ENCODE peak calls at places on chromosomes 1 and 21, in seven cellular contexts. O, L, B, R, N, A and Z are unnamed samples.

GRCh38 chr1:2192031-2192995 is 2.3 kb downstream of the FAAP20 start:
- DNase-seq in B (peak), A (no peak), N (peak), O (no peak), R (no peak), L (no peak), Z (no peak)

GRCh38 chr1:9443913-9444445 is 95.3 kb upstream of the SLC25A33 start:
- DNase-seq in N (no peak), O (no peak), A (no peak), L (no peak), R (no peak), B (no peak), Z (peak)

GRCh38 chr1:76066390-76066789 is 8.2 kb upstream of the ST6GALNAC3 start:
- DNase-seq in A (no peak), B (no peak), O (no peak), R (no peak), N (no peak), L (no peak), Z (no peak)

GRCh38 chr1:62625415-62625814 is 28.1 kb downstream of the ANGPTL3 start:
- DNase-seq in A (no peak), B (no peak), L (no peak), N (no peak), R (no peak), O (no peak), Z (no peak)

GRCh38 chr21:38083534-38083933 is 167.3 kb upstream of the KCNJ6 start:
- DNase-seq in O (no peak), L (no peak), B (no peak), N (no peak), A (no peak), R (no peak), Z (no peak)

GRCh38 chr1:89200668-89201488 is 2.1 kb upstream of the GBP4 start:
- DNase-seq in R (no peak), A (no peak), L (no peak), B (no peak), O (no peak), N (no peak), Z (no peak)

GRCh38 chr1:240928265-240928664 is 316.3 kb upstream of the GREM2 start:
- DNase-seq in B (no peak), A (no peak), N (no peak), R (no peak), L (no peak), O (no peak), Z (no peak)

GRCh38 chr1:243742814-243743213 is 107.2 kb downstream of the AKT3 start:
- DNase-seq in O (no peak), A (no peak), R (no peak), L (no peak), N (no peak), B (no peak), Z (no peak)

GRCh38 chr21:28899744-28900143 is 92.9 kb downstream of the LTN1 start:
- DNase-seq in N (no peak), A (no peak), B (no peak), O (no peak), R (no peak), L (no peak), Z (no peak)

GRCh38 chr1:15430787-15431570 is 7.3 kb upstream of the CTRC start:
- DNase-seq in N (peak), R (no peak), L (no peak), B (no peak), A (peak), O (peak), Z (peak)
- TF ChIP-seq POLR2AphosphoS5 in N (no peak), R (peak), L (no peak), B (no peak), A (no peak), O (no peak), Z (no peak)

GRCh38 chr1:59066231-59066630 is 230.7 kb upstream of the FGGY start:
- DNase-seq in N (no peak), O (no peak), B (no peak), L (no peak), A (no peak), R (no peak), Z (no peak)
- H3K4me3 ChIP-seq in N (no peak), O (no peak), B (no peak), L (no peak), A (no peak), R (no peak), Z (no peak)

DNA sequence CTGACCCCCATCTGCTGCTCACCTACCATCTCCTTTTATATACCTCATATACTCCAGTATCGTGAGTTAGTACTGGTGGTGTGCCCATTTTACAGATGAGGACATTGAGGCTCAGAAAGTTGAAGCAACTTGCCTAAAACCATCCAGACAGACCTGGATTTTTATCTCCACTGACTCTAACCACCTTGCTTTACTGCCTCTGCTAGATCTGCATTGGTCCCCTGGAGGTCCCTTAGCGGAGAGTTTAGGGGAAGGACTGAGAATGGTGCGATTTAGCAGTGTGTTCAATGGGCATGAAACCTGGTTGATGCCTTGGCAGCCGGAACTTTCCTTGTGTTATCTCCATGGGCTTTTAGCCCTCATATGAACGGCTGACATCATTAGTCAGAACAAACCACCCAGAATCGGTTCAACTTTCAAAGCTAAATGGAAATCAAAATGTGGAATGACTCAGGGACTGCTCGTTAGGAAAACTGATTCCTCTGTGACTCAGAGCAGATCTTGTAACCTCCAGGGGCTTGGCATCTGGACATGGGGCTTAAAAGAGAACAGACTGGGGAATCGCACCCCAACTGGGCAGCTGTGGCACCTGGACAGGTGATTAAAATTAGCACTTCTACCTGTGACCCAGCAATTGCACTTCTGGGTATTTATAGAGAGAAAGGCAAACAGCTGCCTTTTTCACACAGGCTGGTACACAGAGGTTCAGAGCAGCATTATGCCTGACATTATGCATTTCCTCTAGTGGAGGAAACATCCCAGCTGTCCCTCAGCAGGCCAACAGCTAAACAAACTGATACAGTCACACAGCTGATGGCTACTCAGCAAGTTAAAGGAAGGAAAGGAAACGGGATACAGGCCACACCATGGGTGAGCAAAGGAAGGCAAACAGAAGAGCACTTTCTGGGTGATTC is 25.3 kb downstream of the TMEM51 start:
- DNase-seq in A (no peak), L (no peak), O (no peak), N (no peak), R (peak), B (no peak), Z (no peak)
- TF ChIP-seq POLR2AphosphoS5 in A (peak), L (peak), O (no peak), N (peak), R (no peak), B (peak), Z (no peak)

DNA sequence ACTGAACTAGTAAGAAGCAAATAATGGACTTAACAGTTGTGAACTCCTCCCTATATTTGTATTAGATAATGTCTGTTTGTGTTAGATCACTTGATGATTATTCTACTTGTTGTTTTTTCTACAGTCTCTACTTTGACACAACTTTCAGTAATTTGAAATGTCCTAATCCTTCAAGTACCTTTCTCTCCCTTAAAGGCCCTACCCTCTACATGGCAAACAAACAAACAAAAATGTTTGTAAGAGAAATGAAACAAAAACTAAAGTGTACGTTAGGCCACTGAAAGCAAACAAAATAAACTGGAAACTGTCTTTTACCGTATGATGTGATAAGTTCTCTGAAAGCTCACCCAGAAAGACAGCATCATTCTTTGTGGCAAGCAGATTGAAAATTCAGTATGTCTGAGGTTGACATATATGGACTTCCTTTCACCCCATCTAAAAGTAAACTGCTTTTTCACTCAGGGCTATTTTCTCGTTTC is 255.9 kb upstream of the SNX7 start:
- DNase-seq in B (no peak), O (no peak), R (no peak), L (no peak), N (no peak), A (no peak), Z (no peak)
- H3K4me3 ChIP-seq in B (no peak), O (no peak), R (no peak), L (no peak), N (no peak), A (no peak), Z (no peak)

GRCh38 chr21:15204887-15205286 is 140.1 kb upstream of the NRIP1 start:
- DNase-seq in A (no peak), B (no peak), R (no peak), O (no peak), N (no peak), L (no peak), Z (no peak)
- TF ChIP-seq POLR2AphosphoS5 in A (no peak), B (no peak), R (no peak), O (no peak), N (no peak), L (no peak), Z (no peak)

GRCh38 chr1:222418654-222419053 is 129.2 kb downstream of the HHIPL2 start:
- DNase-seq in A (no peak), O (no peak), N (no peak), L (no peak), B (no peak), R (no peak), Z (no peak)
- H3K4me3 ChIP-seq in A (no peak), O (no peak), N (no peak), L (no peak), B (no peak), R (no peak), Z (no peak)

GRCh38 chr1:43351421-43352350 is 7.1 kb upstream of the CDC20 start:
- DNase-seq in B (no peak), L (no peak), A (no peak), N (no peak), R (no peak), O (no peak), Z (no peak)
- TF ChIP-seq POLR2AphosphoS5 in B (no peak), L (no peak), A (no peak), N (no peak), R (peak), O (no peak), Z (no peak)

DNA sequence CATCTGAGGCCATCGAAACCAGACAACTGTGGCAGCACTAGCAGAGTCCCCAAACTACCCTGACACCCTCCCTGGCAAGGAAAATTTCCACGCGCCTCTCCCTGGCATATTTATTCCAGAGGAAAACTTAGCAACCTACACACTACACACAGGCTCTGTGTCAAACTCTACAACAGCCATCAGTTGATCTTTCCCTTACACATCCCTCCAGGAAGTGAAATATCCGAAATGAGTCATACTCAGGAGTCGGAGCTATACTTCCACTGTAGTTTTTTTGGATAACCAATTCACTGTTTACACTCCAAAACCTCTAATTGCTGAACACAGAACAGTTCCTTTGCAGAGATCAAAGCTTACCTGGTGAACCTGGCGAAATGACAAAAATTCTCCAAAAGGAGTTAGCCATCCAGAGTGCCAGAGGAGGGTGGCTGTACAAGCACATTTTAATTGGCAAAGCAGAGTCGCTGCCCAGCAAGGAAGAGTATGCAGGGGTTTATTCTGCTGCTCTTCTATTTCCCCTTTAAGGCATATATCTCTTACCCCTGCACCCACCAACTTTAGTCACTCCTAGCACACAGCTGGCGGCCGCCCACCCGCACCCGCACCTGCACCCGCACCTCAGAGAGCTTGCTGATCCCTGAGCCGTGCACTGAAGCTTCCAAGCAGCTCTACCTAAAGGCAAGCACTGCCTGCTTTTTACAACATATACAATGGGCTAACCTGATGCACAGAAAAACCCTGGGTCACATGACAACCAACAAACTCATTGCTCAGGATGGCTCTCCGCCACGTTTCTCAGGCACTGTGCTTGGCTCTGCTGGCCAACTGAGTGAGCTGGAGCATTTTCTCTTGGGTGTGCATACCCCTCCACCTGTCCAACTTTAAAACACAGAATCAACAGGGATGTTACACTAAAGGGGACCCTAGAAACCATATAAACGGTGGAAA is 54.9 kb downstream of the CAPZB start:
- DNase-seq in B (peak), A (no peak), N (no peak), O (no peak), R (peak), L (no peak), Z (no peak)
- H3K4me3 ChIP-seq in B (no peak), A (no peak), N (no peak), O (no peak), R (no peak), L (no peak), Z (no peak)